ENCODE peak calls at places on chromosome 21, in ten cellular contexts. C is ovary, H is small intestine, P is uterus, R is aorta, I is upper lobe of right lung, N is fibroblast of lung, M is astrocyte, W is left ventricle myocardium inferior, S is Peyer's patch. G is an unnamed sample.

GRCh38 chr21:27536319-27536718 is 569.4 kb upstream of the ADAMTS5 start:
- DNase-seq in C (no peak), H (no peak), P (no peak), R (no peak), I (no peak), N (peak), M (no peak), W (no peak), S (no peak), G (no peak)

GRCh38 chr21:16910435-16911165 is 602.2 kb upstream of the CXADR start:
- DNase-seq in C (no peak), H (no peak), P (no peak), R (no peak), I (no peak), N (no peak), M (no peak), W (no peak), S (no peak), G (no peak)

GRCh38 chr21:39860600-39860999 is 6.6 kb upstream of the PCP4 start:
- DNase-seq in C (no peak), H (no peak), P (no peak), R (no peak), I (no peak), N (no peak), M (no peak), W (no peak), S (no peak), G (no peak)

GRCh38 chr21:17613242-17613676 is 558 bp upstream of the BTG3 start:
- DNase-seq in C (peak), H (peak), P (peak), R (peak), I (peak), N (peak), M (no peak), W (no peak), S (no peak), G (peak)

GRCh38 chr21:41396452-41397107 is 29.5 kb upstream of the MX1 start:
- DNase-seq in C (no peak), H (no peak), P (no peak), R (peak), I (peak), N (no peak), M (no peak), W (peak), S (no peak), G (peak)

GRCh38 chr21:26461500-26461899 is 111.6 kb downstream of the CYYR1 start:
- DNase-seq in C (no peak), H (no peak), P (no peak), R (no peak), I (no peak), N (no peak), M (no peak), W (no peak), S (no peak), G (no peak)

GRCh38 chr21:43624343-43624742 is 34.9 kb downstream of the HSF2BP start:
- DNase-seq in C (no peak), H (no peak), P (no peak), R (no peak), I (no peak), N (no peak), M (no peak), W (no peak), S (no peak), G (peak)

GRCh38 chr21:32392299-32392879 is 423 bp downstream of the URB1 start:
- DNase-seq in C (no peak), H (no peak), P (no peak), R (no peak), I (no peak), N (no peak), M (no peak), W (no peak), S (no peak), G (peak)

GRCh38 chr21:32046191-32046590 is 173.4 kb downstream of the HUNK start:
- DNase-seq in C (no peak), H (no peak), P (no peak), R (no peak), I (no peak), N (no peak), M (no peak), W (no peak), S (no peak), G (no peak)

GRCh38 chr21:39518055-39518844 is 66.5 kb downstream of the SH3BGR start:
- DNase-seq in C (no peak), H (peak), P (peak), R (no peak), I (no peak), N (peak), M (peak), W (no peak), S (no peak), G (peak)

GRCh38 chr21:22961248-22961647 is 1963.0 kb downstream of the NCAM2 start:
- DNase-seq in C (no peak), H (no peak), P (no peak), R (no peak), I (no peak), N (no peak), M (no peak), W (no peak), S (no peak), G (no peak)

GRCh38 chr21:39314155-39315027 is 959 bp upstream of the BRWD1 start:
- DNase-seq in C (no peak), H (peak), P (peak), R (peak), I (no peak), N (peak), M (peak), W (peak), S (peak), G (peak)

GRCh38 chr21:25541042-25541441 is 66.2 kb downstream of the MRPL39 start:
- DNase-seq in C (no peak), H (no peak), P (no peak), R (no peak), I (no peak), N (no peak), M (no peak), W (no peak), S (no peak), G (no peak)

GRCh38 chr21:25708467-25709065 is 26.1 kb downstream of the ATP5PF start:
- DNase-seq in C (no peak), H (peak), P (peak), R (no peak), I (no peak), N (peak), M (peak), W (no peak), S (no peak), G (peak)

GRCh38 chr21:41112740-41113692 is 54.9 kb upstream of the BACE2 start:
- DNase-seq in C (no peak), H (peak), P (no peak), R (peak), I (no peak), N (peak), M (peak), W (no peak), S (no peak), G (peak)

GRCh38 chr21:19340303-19340702 is 936.7 kb upstream of the TMPRSS15 start:
- DNase-seq in C (no peak), H (no peak), P (no peak), R (no peak), I (no peak), N (no peak), M (no peak), W (no peak), S (no peak), G (no peak)

GRCh38 chr21:40618216-40618615 is 228.7 kb downstream of the DSCAM start:
- DNase-seq in C (no peak), H (no peak), P (no peak), R (no peak), I (no peak), N (no peak), M (no peak), W (no peak), S (no peak), G (no peak)

GRCh38 chr21:32412998-32413504 is 545 bp downstream of the EVA1C start:
- DNase-seq in C (peak), H (peak), P (peak), R (peak), I (peak), N (peak), M (no peak), W (peak), S (peak), G (peak)

GRCh38 chr21:15063821-15064575 is 802 bp downstream of the NRIP1 start:
- DNase-seq in C (no peak), H (peak), P (peak), R (peak), I (peak), N (peak), M (peak), W (peak), S (peak), G (peak)

GRCh38 chr21:43969115-43969444 is 43.0 kb upstream of the TRAPPC10 start:
- DNase-seq in C (no peak), H (no peak), P (no peak), R (no peak), I (no peak), N (no peak), M (no peak), W (no peak), S (no peak), G (no peak)

GRCh38 chr21:26842976-26843911 is 2.0 kb downstream of the ADAMTS1 start:
- DNase-seq in C (peak), H (peak), P (peak), R (peak), I (peak), N (peak), M (peak), W (peak), S (peak), G (peak)

GRCh38 chr21:27220416-27220815 is 253.5 kb upstream of the ADAMTS5 start:
- DNase-seq in C (no peak), H (no peak), P (no peak), R (no peak), I (no peak), N (no peak), M (no peak), W (no peak), S (no peak), G (no peak)

GRCh38 chr21:17466166-17466565 is 46.7 kb upstream of the CXADR start:
- DNase-seq in C (no peak), H (peak), P (no peak), R (no peak), I (no peak), N (peak), M (peak), W (no peak), S (no peak), G (no peak)

GRCh38 chr21:39349211-39350093 is 564 bp upstream of the HMGN1 start:
- DNase-seq in C (peak), H (peak), P (peak), R (peak), I (peak), N (peak), M (peak), W (peak), S (peak), G (peak)

GRCh38 chr21:31991356-31992331 is 118.8 kb downstream of the HUNK start:
- DNase-seq in C (no peak), H (peak), P (no peak), R (no peak), I (peak), N (no peak), M (no peak), W (no peak), S (no peak), G (peak)

GRCh38 chr21:41142051-41142795 is 25.7 kb upstream of the BACE2 start:
- DNase-seq in C (no peak), H (no peak), P (no peak), R (peak), I (no peak), N (no peak), M (peak), W (no peak), S (no peak), G (peak)

GRCh38 chr21:16454371-16454770 is 724.6 kb downstream of the USP25 start:
- DNase-seq in C (no peak), H (no peak), P (no peak), R (no peak), I (no peak), N (peak), M (no peak), W (no peak), S (no peak), G (no peak)

GRCh38 chr21:8991088-8991907 is 1530.1 kb upstream of the TPTE start:
- DNase-seq in C (no peak), H (no peak), P (no peak), R (no peak), I (no peak), N (no peak), M (peak), W (no peak), S (no peak), G (no peak)

GRCh38 chr21:17495680-17496079 is 17.2 kb upstream of the CXADR start:
- DNase-seq in C (no peak), H (no peak), P (no peak), R (no peak), I (no peak), N (peak), M (peak), W (no peak), S (no peak), G (no peak)

GRCh38 chr21:24259241-24259640 is 1348.0 kb downstream of the MRPL39 start:
- DNase-seq in C (no peak), H (no peak), P (no peak), R (no peak), I (no peak), N (peak), M (no peak), W (no peak), S (no peak), G (no peak)

GRCh38 chr21:26776320-26777021 is 68.7 kb downstream of the ADAMTS1 start:
- DNase-seq in C (no peak), H (no peak), P (no peak), R (no peak), I (no peak), N (peak), M (peak), W (no peak), S (no peak), G (no peak)

GRCh38 chr21:15732290-15732995 is 2.7 kb downstream of the USP25 start:
- DNase-seq in C (no peak), H (peak), P (no peak), R (no peak), I (no peak), N (peak), M (no peak), W (no peak), S (no peak), G (peak)

GRCh38 chr21:43975469-43976098 is 36.5 kb upstream of the TRAPPC10 start:
- DNase-seq in C (peak), H (peak), P (peak), R (peak), I (peak), N (peak), M (no peak), W (peak), S (peak), G (peak)

GRCh38 chr21:44440241-44441040 is 14.9 kb upstream of the LRRC3 start:
- DNase-seq in C (no peak), H (no peak), P (no peak), R (peak), I (peak), N (no peak), M (no peak), W (no peak), S (peak), G (no peak)

GRCh38 chr21:24428539-24429186 is 1178.6 kb downstream of the MRPL39 start:
- DNase-seq in C (no peak), H (no peak), P (no peak), R (no peak), I (no peak), N (peak), M (no peak), W (no peak), S (no peak), G (no peak)

GRCh38 chr21:27564684-27565280 is 597.9 kb upstream of the ADAMTS5 start:
- DNase-seq in C (peak), H (peak), P (peak), R (no peak), I (no peak), N (peak), M (peak), W (peak), S (no peak), G (peak)

GRCh38 chr21:26490771-26491170 is 82.3 kb downstream of the CYYR1 start:
- DNase-seq in C (no peak), H (no peak), P (no peak), R (no peak), I (no peak), N (no peak), M (peak), W (no peak), S (no peak), G (no peak)

GRCh38 chr21:14918542-14918941 is 146.3 kb downstream of the NRIP1 start:
- DNase-seq in C (no peak), H (no peak), P (no peak), R (no peak), I (no peak), N (no peak), M (no peak), W (no peak), S (no peak), G (no peak)

GRCh38 chr21:31193761-31194160 is 150.3 kb downstream of the TIAM1 start:
- DNase-seq in C (no peak), H (no peak), P (no peak), R (no peak), I (no peak), N (no peak), M (no peak), W (no peak), S (no peak), G (no peak)

GRCh38 chr21:26934383-26934782 is 32.5 kb downstream of the ADAMTS5 start:
- DNase-seq in C (no peak), H (no peak), P (no peak), R (no peak), I (no peak), N (no peak), M (no peak), W (no peak), S (no peak), G (no peak)

GRCh38 chr21:37073417-37074194 is 552 bp downstream of the TTC3 start:
- DNase-seq in C (peak), H (peak), P (peak), R (peak), I (peak), N (peak), M (peak), W (peak), S (peak), G (peak)

GRCh38 chr21:37076087-37076486 is 3.0 kb downstream of the TTC3 start:
- DNase-seq in C (no peak), H (no peak), P (no peak), R (no peak), I (no peak), N (no peak), M (no peak), W (no peak), S (no peak), G (no peak)

GRCh38 chr21:37074546-37074945 is 1.5 kb downstream of the TTC3 start:
- DNase-seq in C (no peak), H (peak), P (no peak), R (no peak), I (no peak), N (no peak), M (no peak), W (no peak), S (no peak), G (no peak)

GRCh38 chr21:37074195-37074510 is 1.1 kb downstream of the TTC3 start:
- DNase-seq in C (no peak), H (no peak), P (no peak), R (no peak), I (no peak), N (no peak), M (no peak), W (no peak), S (no peak), G (no peak)

GRCh38 chr21:37075214-37075770 is 2.2 kb downstream of the TTC3 start:
- DNase-seq in C (no peak), H (peak), P (no peak), R (no peak), I (no peak), N (no peak), M (no peak), W (no peak), S (no peak), G (no peak)
- H3K4me3 ChIP-seq in C (no peak), H (no peak), P (no peak), R (no peak), I (no peak), N (no peak), M (no peak), W (no peak), S (no peak), G (peak)

GRCh38 chr21:35044770-35045538 is 4.1 kb downstream of the RUNX1 start:
- DNase-seq in C (no peak), H (no peak), P (no peak), R (no peak), I (no peak), N (no peak), M (no peak), W (no peak), S (no peak), G (no peak)
- H3K4me3 ChIP-seq in C (no peak), H (no peak), P (no peak), R (no peak), I (no peak), N (no peak), M (no peak), W (no peak), S (no peak), G (no peak)

GRCh38 chr21:34077888-34078287 is 4.5 kb downstream of the MRPS6 start:
- DNase-seq in C (no peak), H (no peak), P (no peak), R (no peak), I (no peak), N (no peak), M (no peak), W (no peak), S (no peak), G (no peak)
- H3K4me3 ChIP-seq in C (no peak), H (no peak), P (no peak), R (no peak), I (no peak), N (no peak), M (no peak), W (no peak), S (no peak), G (no peak)

DNA sequence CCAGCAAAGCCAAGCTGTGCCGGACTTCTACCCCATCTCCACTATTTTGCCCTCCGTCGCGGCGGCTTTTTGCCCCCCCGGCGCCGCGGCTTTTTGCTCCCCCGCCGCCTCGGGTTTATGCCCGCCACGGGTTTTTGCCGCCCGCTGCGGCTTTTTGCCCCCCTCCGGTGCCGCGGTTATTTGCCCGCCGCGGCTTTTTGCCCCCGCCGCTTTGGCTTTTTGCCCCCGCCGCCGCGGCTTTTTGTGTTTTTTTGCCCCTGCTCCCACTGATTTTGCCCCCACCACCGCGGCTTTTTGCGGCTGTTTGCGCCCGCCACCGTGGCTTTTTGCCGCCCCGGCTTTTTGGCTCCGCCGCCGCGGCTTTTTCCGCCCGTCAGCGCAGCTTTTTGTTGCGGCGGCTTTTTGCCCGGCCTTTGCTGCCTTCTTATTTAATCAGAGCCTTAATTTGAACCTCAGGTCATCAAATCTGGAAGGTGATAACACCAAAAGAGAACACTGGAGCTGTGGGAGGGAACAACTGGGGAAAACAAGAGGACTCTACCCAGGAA is 106.0 kb downstream of the TPTE start:
- DNase-seq in C (no peak), H (no peak), P (no peak), R (no peak), I (no peak), N (no peak), M (no peak), W (no peak), S (no peak), G (no peak)
- H3K4me3 ChIP-seq in C (no peak), H (no peak), P (no peak), R (no peak), I (no peak), N (no peak), M (no peak), W (no peak), S (no peak), G (no peak)

DNA sequence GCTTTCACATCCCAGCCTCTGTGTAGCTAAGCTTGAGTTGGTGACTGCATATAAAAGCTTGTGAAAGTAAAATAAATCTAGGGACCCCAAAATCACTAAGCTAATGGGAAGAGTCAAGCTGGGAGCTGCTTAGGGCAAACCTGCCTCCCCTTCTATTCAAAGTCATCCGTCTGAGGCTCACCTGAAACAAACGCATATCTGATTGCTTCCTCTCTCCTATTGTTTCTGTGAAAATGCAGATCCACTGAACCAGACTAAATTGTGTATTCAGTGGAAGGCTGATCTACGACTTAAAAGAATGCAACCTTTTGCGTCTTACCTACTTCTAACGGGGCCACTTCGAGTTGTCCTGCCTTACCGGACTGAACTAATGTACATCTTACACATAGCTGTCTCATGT is 70.3 kb downstream of the LTN1 start:
- DNase-seq in C (no peak), H (no peak), P (no peak), R (no peak), I (no peak), N (no peak), M (no peak), W (no peak), S (no peak), G (no peak)
- H3K4me3 ChIP-seq in C (no peak), H (no peak), P (no peak), R (no peak), I (no peak), N (no peak), M (no peak), W (no peak), S (no peak), G (no peak)

GRCh38 chr21:42423685-42424084 is 20.0 kb downstream of the UBASH3A start:
- DNase-seq in C (no peak), H (no peak), P (no peak), R (no peak), I (no peak), N (no peak), M (no peak), W (no peak), S (no peak), G (no peak)
- H3K4me3 ChIP-seq in C (no peak), H (no peak), P (no peak), R (no peak), I (no peak), N (no peak), M (no peak), W (no peak), S (no peak), G (no peak)

DNA sequence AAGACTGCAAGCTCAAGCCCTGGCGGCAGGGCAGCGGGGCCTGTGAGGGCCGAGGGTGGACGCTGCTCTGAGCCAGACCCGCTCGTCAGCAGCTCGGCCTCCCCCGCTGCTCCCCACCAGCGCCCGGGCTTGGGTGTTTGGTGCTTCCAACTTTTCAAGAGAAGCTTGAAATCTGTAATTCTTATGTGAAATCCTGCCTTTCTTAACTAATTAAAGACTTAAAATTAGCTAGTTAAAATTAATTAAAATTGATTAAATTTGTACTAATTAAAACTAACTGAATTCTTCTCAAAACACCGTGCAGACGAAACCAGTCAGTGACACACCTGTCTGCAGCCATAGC is 14.0 kb upstream of the SLC19A1 start:
- DNase-seq in C (no peak), H (no peak), P (no peak), R (no peak), I (no peak), N (no peak), M (no peak), W (no peak), S (no peak), G (no peak)
- H3K4me3 ChIP-seq in C (no peak), H (no peak), P (no peak), R (no peak), I (peak), N (no peak), M (no peak), W (peak), S (peak), G (peak)

G was measured in thyroid gland.